ENCODE peak calls at places on chromosomes 2 and 18, in six cellular contexts. A is fibroblast of the aortic adventitia, Q is fibroblast of villous mesenchyme, V is Peyer's patch, L is lower leg skin, S is transverse colon. J is an unnamed sample.
A peak's percentile ranks its signal among the peaks of the same experiment; 100 is the strongest.

GRCh38 chr2:76415821-76416220 is 705.1 kb upstream of the GCFC2 start:
- DNase-seq in A (no peak), V (no peak), Q (no peak), L (no peak), S (no peak), J (no peak)

GRCh38 chr2:27086090-27086721 is 366 bp upstream of the KHK start:
- DNase-seq in S (peak; percentile 97), A (peak; percentile 85), Q (peak; percentile 91), V (peak; percentile 98), L (peak; percentile 99), J (peak; percentile 91)

GRCh38 chr18:62944454-62944853 is 229.1 kb downstream of the PHLPP1 start:
- DNase-seq in S (no peak), V (no peak), L (no peak), Q (no peak), A (peak; percentile 48), J (peak; percentile 35)

GRCh38 chr18:57705011-57705410 is 83.4 kb upstream of the NARS1 start:
- DNase-seq in V (no peak), A (no peak), S (no peak), Q (no peak), L (no peak), J (no peak)

GRCh38 chr2:101105654-101106053 is 45.5 kb downstream of the TBC1D8 start:
- DNase-seq in S (no peak), V (no peak), A (no peak), L (no peak), Q (no peak), J (no peak)

GRCh38 chr2:86584164-86584913 is 21.1 kb upstream of the CHMP3 start:
- DNase-seq in Q (peak; percentile 40), A (peak; percentile 79), V (no peak), L (no peak), S (no peak), J (peak; percentile 84)

GRCh38 chr18:2538844-2539243 is 32.5 kb downstream of the METTL4 start:
- DNase-seq in S (no peak), Q (peak; percentile 74), L (no peak), V (no peak), A (peak; percentile 51), J (peak; percentile 16)

GRCh38 chr2:172280820-172281454 is 146.4 kb upstream of the ITGA6 start:
- DNase-seq in Q (no peak), L (no peak), S (peak; percentile 24), V (no peak), A (no peak), J (no peak)

GRCh38 chr2:173151671-173152398 is 76.2 kb downstream of the MAP3K20 start:
- DNase-seq in S (no peak), A (peak; percentile 54), V (no peak), Q (peak; percentile 64), L (no peak), J (peak; percentile 52)

GRCh38 chr2:158969717-158970521 is 1.5 kb downstream of the TANC1 start:
- DNase-seq in L (no peak), V (peak; percentile 66), Q (peak; percentile 76), S (peak; percentile 51), A (peak; percentile 34), J (peak; percentile 40)

GRCh38 chr2:69846182-69847067 is 17.0 kb downstream of the GMCL1 start:
- DNase-seq in V (no peak), L (no peak), Q (no peak), A (no peak), S (no peak), J (no peak)

GRCh38 chr2:238967031-238967977 is 119.4 kb downstream of the TWIST2 start:
- DNase-seq in Q (no peak), V (peak; percentile 37), A (peak; percentile 36), S (no peak), L (peak; percentile 80), J (no peak)

GRCh38 chr2:32825291-32825712 is 121.5 kb upstream of the LTBP1 start:
- DNase-seq in A (peak; percentile 68), S (no peak), Q (peak; percentile 42), L (no peak), V (peak; percentile 59), J (peak; percentile 66)

GRCh38 chr2:25473758-25474335 is 132.1 kb upstream of the DNMT3A start:
- DNase-seq in S (no peak), L (no peak), V (no peak), Q (no peak), A (peak; percentile 36), J (peak; percentile 42)

GRCh38 chr2:598043-598802 is 79.0 kb downstream of the TMEM18 start:
- DNase-seq in V (no peak), Q (no peak), L (peak; percentile 80), A (no peak), S (no peak), J (no peak)

GRCh38 chr18:41462946-41463345 is 492.1 kb upstream of the PIK3C3 start:
- DNase-seq in Q (no peak), S (no peak), A (no peak), V (no peak), L (no peak), J (no peak)

GRCh38 chr2:76793647-76794334 is 728.4 kb downstream of the LRRTM4 start:
- DNase-seq in L (no peak), S (no peak), A (no peak), V (no peak), Q (no peak), J (no peak)

GRCh38 chr2:96802281-96802595 is 13.8 kb upstream of the CNNM3 start:
- DNase-seq in L (no peak), V (peak; percentile 72), A (no peak), S (no peak), Q (no peak), J (no peak)

GRCh38 chr18:23143871-23144270 is 8.6 kb downstream of the CABLES1 start:
- DNase-seq in V (no peak), A (no peak), S (no peak), Q (no peak), L (no peak), J (peak; percentile 35)

GRCh38 chr2:236731767-236732580 is 162.3 kb downstream of the ACKR3 start:
- DNase-seq in Q (peak; percentile 79), L (peak; percentile 95), S (peak; percentile 49), A (peak; percentile 98), V (peak; percentile 73), J (peak; percentile 79)

GRCh38 chr2:206164261-206164862 is 4.7 kb downstream of the EEF1B2 start:
- DNase-seq in Q (peak; percentile 52), A (peak; percentile 69), L (no peak), S (peak; percentile 13), V (peak; percentile 63), J (peak; percentile 62)

GRCh38 chr18:70289351-70290330 is 796 bp downstream of the SOCS6 start:
- DNase-seq in A (peak; percentile 38), Q (no peak), V (peak; percentile 54), L (no peak), S (peak; percentile 49), J (peak; percentile 44)

DNA sequence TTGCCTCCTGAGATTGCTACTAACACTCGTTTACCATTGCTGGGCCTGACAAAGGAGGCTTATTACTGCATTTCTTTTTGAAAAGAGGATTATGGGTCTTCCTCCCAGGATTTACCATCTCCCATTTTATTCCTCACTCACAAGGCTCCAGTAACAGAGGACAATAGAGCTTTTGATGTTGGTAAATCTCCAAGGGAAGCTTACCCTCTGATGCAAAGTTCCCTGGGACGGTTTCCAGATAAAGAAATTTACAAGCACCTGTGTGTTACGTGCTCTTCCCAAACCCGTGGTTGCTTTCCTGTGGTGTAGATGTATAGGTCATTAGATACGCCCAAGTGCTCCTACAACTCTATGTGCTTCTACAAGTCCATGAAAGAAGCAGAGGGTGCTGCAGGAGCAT is 17.1 kb downstream of the VSNL1 start:
- DNase-seq in S (peak; percentile 8), L (no peak), A (no peak), V (no peak), Q (no peak), J (no peak)
- H3K4me3 ChIP-seq in S (no peak overlapping the region), L (no peak overlapping the region), A (no peak overlapping the region), V (no peak overlapping the region), Q (no peak overlapping the region), J (no peak overlapping the region)

GRCh38 chr2:21318263-21318662 is 194.5 kb downstream of the TDRD15 start:
- DNase-seq in S (no peak), Q (no peak), A (no peak), V (no peak), L (no peak), J (no peak)

GRCh38 chr2:21317131-21317530 is 193.4 kb downstream of the TDRD15 start:
- DNase-seq in V (peak; percentile 78), S (peak; percentile 57), A (no peak), L (no peak), Q (peak; percentile 2), J (peak; percentile 21)
- TF ChIP-seq CTCF in V (no peak), S (peak; percentile 59), A (peak; percentile 33), L (no peak), Q (peak; percentile 34), J (peak; percentile 34)

GRCh38 chr2:10407432-10407831 is 40.7 kb downstream of the ODC1 start:
- DNase-seq in S (no peak), L (no peak), A (no peak), Q (no peak), V (no peak), J (no peak)

GRCh38 chr2:10406016-10406415 is 42.1 kb downstream of the ODC1 start:
- DNase-seq in Q (no peak), S (no peak), A (no peak), V (no peak), L (no peak), J (no peak)

GRCh38 chr2:10408649-10409579 is 39.2 kb downstream of the ODC1 start:
- DNase-seq in S (peak; percentile 93), A (peak; percentile 70), L (peak; percentile 96), Q (peak; percentile 70), V (peak; percentile 94), J (peak; percentile 68)

GRCh38 chr2:10406491-10406890 is 41.6 kb downstream of the ODC1 start:
- DNase-seq in Q (no peak), A (no peak), V (no peak), L (no peak), S (no peak), J (no peak)

GRCh38 chr2:10407841-10408648 is 40.1 kb downstream of the ODC1 start:
- DNase-seq in L (peak; percentile 94), A (peak; percentile 91), Q (peak; percentile 88), V (peak; percentile 89), S (peak; percentile 87), J (peak; percentile 83)
- H3K4me3 ChIP-seq in L (no peak overlapping the region), A (no peak overlapping the region), Q (no peak overlapping the region), V (no peak overlapping the region), S (no peak overlapping the region), J (no peak overlapping the region)

DNA sequence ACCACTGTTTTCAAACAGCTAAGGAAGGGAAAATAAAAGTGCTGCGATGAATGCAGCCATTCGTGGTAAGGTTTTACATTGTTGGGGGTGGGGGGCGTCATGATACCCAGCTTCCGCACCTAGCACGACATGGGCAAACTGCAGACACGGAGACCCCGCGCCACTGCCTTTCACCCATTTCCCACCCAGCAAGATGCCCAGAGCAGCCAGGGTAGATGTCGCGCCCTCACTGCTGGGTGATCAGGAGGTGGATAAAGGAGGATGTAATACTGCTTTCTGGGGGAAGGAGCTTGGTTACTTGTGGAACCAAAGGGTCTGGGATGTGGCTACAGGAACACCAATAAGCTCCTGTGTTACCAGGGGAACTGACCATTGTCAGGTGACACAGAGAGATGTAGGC is 138.4 kb downstream of the ZNF516 start:
- DNase-seq in V (no peak), L (no peak), S (no peak), Q (no peak), A (no peak), J (no peak)
- TF ChIP-seq CTCF in V (no peak), L (no peak), S (no peak), Q (no peak), A (no peak), J (no peak)

J was measured in fibroblast of pulmonary artery.